ENCODE peak calls at places on chromosomes 6 and 20, in five cellular contexts. S is CD8-positive, alpha-beta T cell; K is fibroblast of pulmonary artery; B is GM06990; V is activated CD8-positive, alpha-beta T cell treated with anti-CD3 and anti-CD28 coated beads for 36 hours. R is an unnamed sample.

GRCh38 chr6:106639812-106640211 is 10.4 kb downstream of the QRSL1 start:
- DNase-seq in S (no peak), K (no peak), B (no peak), V (no peak), R (no peak)

GRCh38 chr6:156934054-156934424 is 156.9 kb downstream of the ARID1B start:
- DNase-seq in S (no peak), K (no peak), B (no peak), V (no peak), R (no peak)

GRCh38 chr6:34027445-34027936 is 118.4 kb downstream of the GRM4 start:
- DNase-seq in S (peak), K (peak), B (no peak), V (peak), R (peak)

GRCh38 chr6:31739639-31740396 is at the start of gene MSH5:
- DNase-seq in S (peak), K (peak), B (peak), V (peak), R (peak)

GRCh38 chr6:129695373-129696027 is 14.5 kb downstream of the ARHGAP18 start:
- DNase-seq in S (no peak), K (no peak), B (no peak), V (peak), R (peak)

GRCh38 chr6:29627762-29628418 is 5.1 kb downstream of the GABBR1 start:
- DNase-seq in S (peak), K (peak), B (no peak), V (peak), R (peak)

GRCh38 chr6:32825966-32826365 is 9.2 kb upstream of the HLA-DOB start:
- DNase-seq in S (no peak), K (peak), B (no peak), V (no peak), R (no peak)

GRCh38 chr20:31747640-31748039 is 8.6 kb downstream of the TPX2 start:
- DNase-seq in S (no peak), K (peak), B (no peak), V (no peak), R (no peak)

GRCh38 chr6:37481793-37482192 is 17.9 kb downstream of the CCDC167 start:
- DNase-seq in S (no peak), K (no peak), B (no peak), V (no peak), R (no peak)

GRCh38 chr6:44058617-44059358 is 68.5 kb downstream of the MRPL14 start:
- DNase-seq in S (no peak), K (peak), B (peak), V (peak), R (peak)

GRCh38 chr6:111524252-111524651 is 41.2 kb upstream of the REV3L start:
- DNase-seq in S (no peak), K (no peak), B (no peak), V (no peak), R (no peak)

GRCh38 chr6:123829302-123829953 is 25.8 kb downstream of the NKAIN2 start:
- DNase-seq in S (no peak), K (peak), B (no peak), V (no peak), R (no peak)

GRCh38 chr6:168968228-168968627 is 285.4 kb downstream of the THBS2 start:
- DNase-seq in S (no peak), K (peak), B (no peak), V (peak), R (no peak)

GRCh38 chr6:100173211-100173610 is 179.2 kb upstream of the MCHR2 start:
- DNase-seq in S (no peak), K (no peak), B (no peak), V (no peak), R (no peak)

GRCh38 chr20:22581437-22582385 is 2.7 kb downstream of the FOXA2 start:
- DNase-seq in S (no peak), K (no peak), B (no peak), V (no peak), R (no peak)

GRCh38 chr20:1654994-1655393 is 2.6 kb downstream of the SIRPG start:
- DNase-seq in S (no peak), K (no peak), B (no peak), V (no peak), R (no peak)

GRCh38 chr6:69580696-69581095 is 216.1 kb downstream of the LMBRD1 start:
- DNase-seq in S (no peak), K (no peak), B (no peak), V (no peak), R (no peak)

GRCh38 chr6:16948376-16948775 is 153.5 kb upstream of the STMND1 start:
- DNase-seq in S (no peak), K (no peak), B (no peak), V (no peak), R (no peak)

GRCh38 chr6:116444092-116444491 is 17.1 kb upstream of the CALHM6 start:
- DNase-seq in S (no peak), K (peak), B (no peak), V (no peak), R (peak)

GRCh38 chr20:63858393-63859165 is 2.7 kb upstream of the ABHD16B start:
- DNase-seq in S (no peak), K (peak), B (no peak), V (peak), R (no peak)

GRCh38 chr6:157380779-157381561 is at the start of gene ZDHHC14:
- DNase-seq in S (peak), K (peak), B (peak), V (peak), R (peak)

GRCh38 chr20:20956586-20956985 is 149.6 kb downstream of the LINC00237 start:
- DNase-seq in S (no peak), K (no peak), B (no peak), V (no peak), R (no peak)

GRCh38 chr6:135522975-135523692 is 25.6 kb upstream of the AHI1 start:
- DNase-seq in S (no peak), K (peak), B (no peak), V (no peak), R (no peak)

GRCh38 chr6:95203153-95203754 is 374.1 kb upstream of the MANEA start:
- DNase-seq in S (no peak), K (peak), B (no peak), V (peak), R (peak)

GRCh38 chr20:914727-915498 is 1.2 kb downstream of the ANGPT4 start:
- DNase-seq in S (no peak), K (no peak), B (no peak), V (no peak), R (no peak)

GRCh38 chr20:29427201-29428060 is 1830.0 kb upstream of the DEFB115 start:
- DNase-seq in S (no peak), K (no peak), B (no peak), V (no peak), R (no peak)
- TF ChIP-seq CTCF in S (no peak), K (no peak), B (no peak), V (no peak), R (no peak)

GRCh38 chr20:56800088-56800487 is 171.0 kb downstream of the TFAP2C start:
- DNase-seq in S (no peak), K (no peak), B (no peak), V (no peak), R (no peak)
- TF ChIP-seq CTCF in S (no peak), K (no peak), B (peak), V (no peak), R (no peak)

DNA sequence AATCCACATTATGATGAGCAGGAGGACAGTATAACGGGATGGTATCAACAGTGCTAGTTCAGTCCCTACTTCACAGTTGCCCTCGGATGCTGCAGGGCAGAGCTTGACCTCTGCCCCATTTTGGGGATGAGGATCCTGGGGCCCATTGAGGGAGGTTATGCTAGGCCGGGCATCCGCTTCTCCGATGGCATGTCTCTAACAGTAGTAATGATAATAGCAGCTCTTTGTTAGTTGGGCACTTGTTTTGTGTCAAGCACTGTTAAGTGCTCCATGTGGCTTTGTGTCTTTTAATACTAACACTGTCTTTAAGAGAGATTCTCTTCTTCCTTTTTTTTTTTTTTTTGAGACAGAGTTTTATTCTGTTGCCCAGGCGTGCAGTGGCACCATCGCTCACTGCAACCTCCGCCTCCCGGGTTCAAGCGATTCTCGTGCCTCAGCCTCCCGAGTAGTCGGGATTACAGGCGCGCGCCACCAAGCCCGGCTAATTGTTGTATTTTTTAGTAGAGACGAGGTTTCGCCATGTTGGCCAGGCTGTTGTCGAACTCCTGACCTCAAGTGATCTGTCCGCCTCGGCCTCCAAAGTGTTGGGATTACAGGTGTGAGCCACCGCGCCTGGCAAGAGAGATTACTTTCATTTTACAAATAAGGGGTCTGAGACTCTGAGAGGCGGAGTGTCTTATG is 1.1 kb downstream of the MAPRE1 start:
- DNase-seq in S (no peak), K (no peak), B (no peak), V (peak), R (no peak)
- TF ChIP-seq CTCF in S (no peak), K (no peak), B (no peak), V (no peak), R (no peak)

GRCh38 chr20:3751664-3752385 is 15.7 kb downstream of the ADISSP start:
- DNase-seq in S (peak), K (no peak), B (peak), V (peak), R (peak)

GRCh38 chr20:3753098-3753497 is 14.5 kb downstream of the ADISSP start:
- DNase-seq in S (peak), K (peak), B (no peak), V (peak), R (peak)

GRCh38 chr20:3752386-3752759 is 15.2 kb downstream of the ADISSP start:
- DNase-seq in S (no peak), K (no peak), B (no peak), V (no peak), R (no peak)

GRCh38 chr20:3749689-3750639 is 17.5 kb downstream of the HSPA12B start:
- DNase-seq in S (peak), K (no peak), B (peak), V (peak), R (peak)

DNA sequence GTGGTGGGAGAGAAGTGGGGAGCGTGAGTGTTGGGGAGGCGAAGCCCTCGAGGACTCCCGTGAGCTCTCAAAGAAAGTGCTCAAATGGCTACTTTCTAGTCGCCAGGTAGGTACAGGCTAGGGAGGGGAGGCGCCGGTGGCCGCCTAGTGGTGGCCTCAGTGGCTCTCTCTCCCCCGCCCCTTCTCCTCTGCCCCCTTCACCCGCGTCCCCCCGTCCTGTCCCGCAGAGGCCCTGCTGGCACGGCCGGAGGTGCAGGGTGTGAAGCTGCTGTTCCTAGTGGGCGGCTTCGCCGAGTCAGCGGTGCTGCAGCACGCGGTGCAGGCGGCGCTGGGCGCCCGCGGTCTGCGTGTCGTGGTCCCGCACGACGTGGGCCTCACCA is 16.3 kb downstream of the ADISSP start:
- DNase-seq in S (no peak), K (no peak), B (no peak), V (no peak), R (no peak)
- TF ChIP-seq CTCF in S (no peak), K (no peak), B (no peak), V (no peak), R (no peak)

GRCh38 chr6:90846824-90847223 is 260.0 kb upstream of the MAP3K7 start:
- DNase-seq in S (no peak), K (no peak), B (no peak), V (no peak), R (no peak)
- TF ChIP-seq CTCF in S (no peak), K (no peak), B (no peak), V (no peak), R (no peak)

GRCh38 chr6:88899569-88900316 is 63.7 kb downstream of the RNGTT start:
- DNase-seq in S (no peak), K (no peak), B (no peak), V (no peak), R (no peak)
- TF ChIP-seq CTCF in S (no peak), K (peak), B (peak), V (no peak), R (no peak)

GRCh38 chr20:38559764-38560163 is 21.2 kb upstream of the ADIG start:
- DNase-seq in S (no peak), K (no peak), B (no peak), V (no peak), R (no peak)

GRCh38 chr20:38566199-38566598 is 14.8 kb upstream of the ADIG start:
- DNase-seq in S (no peak), K (no peak), B (no peak), V (no peak), R (no peak)

GRCh38 chr20:38564680-38565079 is 16.3 kb upstream of the ADIG start:
- DNase-seq in S (no peak), K (no peak), B (no peak), V (no peak), R (no peak)

DNA sequence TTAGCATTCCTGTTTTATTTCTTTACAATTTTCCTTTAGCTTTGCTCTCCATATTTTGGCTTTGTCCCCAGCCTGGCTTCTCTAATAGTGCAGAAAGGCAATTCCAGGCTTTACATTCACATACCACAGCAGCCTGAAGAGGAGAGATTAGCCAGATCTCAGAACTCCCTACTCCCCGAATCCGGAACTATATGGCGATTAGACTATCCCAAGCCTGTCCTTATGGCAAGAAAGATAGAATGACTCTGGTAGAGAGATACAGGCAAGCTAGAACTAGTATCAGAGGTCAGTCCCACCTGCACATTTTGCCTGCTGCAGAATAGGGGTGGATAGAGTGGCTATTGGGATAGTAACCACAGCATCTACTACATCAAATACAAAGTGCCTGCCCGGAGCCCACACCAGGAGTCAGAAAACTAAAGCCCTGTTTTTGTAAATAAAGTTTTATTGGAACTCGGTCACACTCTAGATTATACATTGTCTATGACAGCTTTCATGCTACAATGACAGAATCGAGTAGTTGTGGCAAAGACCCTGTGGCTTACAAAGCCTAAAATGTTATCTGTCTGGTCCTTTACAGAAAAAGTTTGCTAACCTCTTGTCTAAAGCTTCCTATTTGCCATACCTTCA is 17.1 kb upstream of the ADIG start:
- DNase-seq in S (no peak), K (no peak), B (no peak), V (no peak), R (no peak)
- TF ChIP-seq CTCF in S (no peak), K (no peak), B (no peak), V (no peak), R (no peak)